ENCODE peak calls at places on chromosome 13, in four cellular contexts. S, B, D and K are unnamed samples.
A peak's percentile ranks its signal among the peaks of the same experiment; 100 is the strongest.

GRCh38 chr13:44879452-44880058 is 109.7 kb downstream of the NUFIP1 start:
- DNase-seq in S (peak; percentile 64), B (no peak), D (peak; percentile 51), K (no peak)

GRCh38 chr13:43629691-43630480 is 156.9 kb downstream of the ENOX1 start:
- DNase-seq in S (peak; percentile 8), B (no peak), D (no peak), K (no peak)

GRCh38 chr13:99203601-99204579 is 3.2 kb downstream of the UBAC2 start:
- DNase-seq in S (no peak), B (no peak), D (no peak), K (no peak)

GRCh38 chr13:99211421-99212035 is 10.9 kb downstream of the UBAC2 start:
- DNase-seq in S (no peak), B (no peak), D (no peak), K (no peak)

GRCh38 chr13:80755925-80756324 is 415.0 kb upstream of the SPRY2 start:
- DNase-seq in S (no peak), B (no peak), D (no peak), K (no peak)

GRCh38 chr13:80262051-80262695 is 78.8 kb downstream of the SPRY2 start:
- DNase-seq in S (no peak), B (no peak), D (no peak), K (no peak)

GRCh38 chr13:92103673-92104296 is 705.4 kb downstream of the GPC5 start:
- DNase-seq in S (peak; percentile 9), B (no peak), D (peak; percentile 17), K (no peak)

GRCh38 chr13:21625366-21625765 is 21.4 kb upstream of the MICU2 start:
- DNase-seq in S (peak; percentile 52), B (no peak), D (peak; percentile 53), K (no peak)

GRCh38 chr13:38514575-38514974 is 164.9 kb downstream of the UFM1 start:
- DNase-seq in S (no peak), B (no peak), D (no peak), K (no peak)

GRCh38 chr13:99063952-99064351 is 86.1 kb upstream of the DOCK9 start:
- DNase-seq in S (peak; percentile 35), B (no peak), D (no peak), K (no peak)

GRCh38 chr13:38743499-38743898 is 56.6 kb downstream of the FREM2 start:
- DNase-seq in S (no peak), B (no peak), D (no peak), K (no peak)

GRCh38 chr13:37481005-37481857 is 117.3 kb downstream of the POSTN start:
- DNase-seq in S (peak; percentile 66), B (no peak), D (no peak), K (no peak)

GRCh38 chr13:25210842-25211241 is 38.8 kb upstream of the AMER2 start:
- DNase-seq in S (no peak), B (no peak), D (no peak), K (no peak)

DNA sequence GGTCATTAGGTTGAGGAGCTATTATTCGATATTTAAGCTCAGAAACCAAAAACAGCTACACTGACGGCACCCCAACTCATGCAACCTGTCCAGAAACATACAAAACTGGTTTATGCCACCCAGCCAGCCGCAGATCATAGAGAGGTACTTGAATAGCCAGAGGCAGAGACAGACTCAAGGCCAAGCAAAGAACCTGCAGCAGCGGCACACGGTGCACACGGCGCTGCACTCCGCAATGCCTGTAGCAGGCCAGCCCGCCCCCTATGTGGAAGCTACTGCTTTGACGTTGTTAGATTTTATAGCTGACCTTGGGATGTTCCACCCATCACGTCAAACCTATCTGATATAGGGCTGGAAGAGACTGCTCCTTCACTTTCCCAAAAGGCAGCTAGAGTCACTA is 11.9 kb upstream of the DHRS12 start:
- DNase-seq in S (no peak), B (no peak), D (no peak), K (no peak)
- H3K4me1 ChIP-seq in S (no peaks in the 10 kb centered on the region), B (peaks cover 4% of the 10 kb centered on the region), D (peaks cover 31% of the 10 kb centered on the region), K (peaks cover 16% of the 10 kb centered on the region)

GRCh38 chr13:20105161-20105689 is 55.6 kb downstream of the GJA3 start:
- DNase-seq in S (no peak), B (no peak), D (no peak), K (no peak)

GRCh38 chr13:20101467-20102316 is 59.2 kb downstream of the GJA3 start:
- DNase-seq in S (no peak), B (no peak), D (no peak), K (no peak)

GRCh38 chr13:20093946-20094345 is 66.9 kb downstream of the GJA3 start:
- DNase-seq in S (no peak), B (no peak), D (no peak), K (no peak)

GRCh38 chr13:20102776-20103175 is 58.1 kb downstream of the GJA3 start:
- DNase-seq in S (no peak), B (no peak), D (no peak), K (no peak)

DNA sequence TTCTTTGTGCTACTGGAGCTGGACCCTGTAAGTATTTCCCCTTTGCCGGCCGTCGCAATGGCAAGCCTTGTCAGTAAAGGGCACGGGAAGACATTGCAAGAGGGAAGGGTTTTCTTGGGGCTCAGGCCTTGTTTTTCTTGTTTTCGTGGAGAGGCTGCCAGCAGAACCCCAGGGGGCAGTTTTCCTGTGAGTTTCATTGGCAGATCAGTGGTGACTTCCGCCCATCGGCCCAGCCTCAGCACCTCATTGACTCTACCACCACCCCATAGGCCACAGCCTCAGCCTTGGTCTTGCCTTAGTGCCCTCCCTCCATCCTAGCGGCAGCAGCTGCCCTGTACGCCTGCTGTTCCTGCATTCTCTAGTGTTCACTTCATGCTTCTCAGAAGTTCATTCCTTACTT is 61.5 kb downstream of the GJA3 start:
- DNase-seq in S (no peak), B (no peak), D (peak; percentile 86), K (no peak)
- H3K4me3 ChIP-seq in S (no peak overlapping the region), B (no peak overlapping the region), D (no peak overlapping the region), K (no peak overlapping the region)

DNA sequence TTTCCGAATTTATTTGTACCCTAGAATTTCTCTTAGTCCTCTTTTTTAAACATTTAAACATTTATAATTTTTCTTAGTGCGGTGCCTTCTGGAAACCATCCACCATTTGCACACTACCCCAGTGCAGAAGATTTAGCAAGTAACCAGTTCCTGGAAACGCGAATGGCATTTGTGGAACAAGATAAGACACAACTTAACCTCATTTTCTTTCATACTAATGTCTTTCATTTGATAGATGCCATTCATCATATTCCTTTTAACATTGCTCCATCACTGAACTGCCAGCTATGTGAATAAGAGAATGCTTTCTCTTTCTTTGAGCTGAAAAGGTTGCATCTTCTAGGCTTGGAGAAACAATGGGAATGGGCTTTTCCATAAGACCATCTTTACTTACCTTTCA is 6.8 kb downstream of the FRY start:
- DNase-seq in S (no peak), B (no peak), D (no peak), K (no peak)
- H3K4me1 ChIP-seq in S (peaks cover 16% of the 10 kb centered on the region), B (peaks cover 4% of the 10 kb centered on the region), D (peaks cover 12% of the 10 kb centered on the region), K (no peaks in the 10 kb centered on the region)

DNA sequence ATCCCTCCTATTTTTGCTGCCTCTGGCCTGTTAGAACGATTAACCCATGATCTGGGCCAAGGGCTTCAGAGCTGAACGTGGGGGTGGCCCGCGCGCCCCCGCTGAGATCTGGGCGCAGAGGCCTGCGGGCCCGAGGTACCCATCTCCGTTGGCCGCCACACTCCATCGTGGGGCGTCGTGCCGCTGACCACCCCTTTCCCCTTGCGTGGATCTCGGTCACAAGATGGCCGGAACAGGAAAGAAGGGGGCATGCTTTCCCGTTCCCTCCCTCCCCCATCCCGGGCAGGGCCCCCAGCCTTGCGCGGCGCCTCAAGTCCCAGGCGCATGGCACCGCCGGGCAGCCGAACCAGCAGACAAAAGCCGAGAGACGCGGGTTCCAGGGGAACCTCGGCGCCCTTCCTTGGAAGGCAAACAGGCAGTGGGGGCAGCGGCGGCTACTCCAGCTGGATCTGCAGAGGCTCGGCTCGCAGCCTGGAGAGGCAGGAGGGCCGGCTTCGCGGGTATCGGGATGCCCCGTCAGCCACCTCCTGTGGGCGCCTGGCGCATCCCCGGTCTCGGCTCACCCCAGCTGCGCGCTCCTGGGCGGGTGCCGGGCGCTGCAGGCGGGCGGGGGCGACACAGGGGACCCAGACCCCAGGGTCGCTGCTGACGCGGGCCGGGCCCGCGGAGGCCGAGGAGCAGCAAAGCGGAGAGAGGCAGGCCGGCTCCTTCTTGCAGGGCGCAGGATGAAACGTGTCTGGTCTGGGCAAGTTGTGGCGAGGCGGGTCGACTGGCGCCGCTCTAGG is 500 bp downstream of the DZIP1 start:
- DNase-seq in S (peak; percentile 35), B (no peak), D (peak; percentile 69), K (no peak)
- H3K4me3 ChIP-seq in S (peak overlapping the region; percentile 50), B (peak overlapping the region; percentile 70), D (peak overlapping the region; percentile 80), K (peak overlapping the region; percentile 54)

GRCh38 chr13:52703482-52703881 is 36.1 kb downstream of the CNMD start:
- DNase-seq in S (no peak), B (no peak), D (peak; percentile 37), K (no peak)
- H3K4me1 ChIP-seq in S (no peaks in the 10 kb centered on the region), B (no peaks in the 10 kb centered on the region), D (peaks cover 13% of the 10 kb centered on the region), K (no peaks in the 10 kb centered on the region)